ENCODE peak calls at places on chromosomes 2 and 18, in eight cellular contexts. W is adrenal gland, U is choroid plexus epithelial cell, F is glutamatergic neuron, Z is Peyer's patch, H is AG09309, Q is progenitor cell of endocrine pancreas, L is retinal pigment epithelial cell. B is an unnamed sample.
A peak's percentile ranks its signal among the peaks of the same experiment; 100 is the strongest.

GRCh38 chr2:179800776-179801175 is 60.6 kb downstream of the ZNF385B start:
- DNase-seq in H (no peak), L (no peak), Q (no peak), W (no peak), U (no peak), F (no peak), Z (no peak), B (no peak)

GRCh38 chr2:235638541-235639192 is 144.8 kb downstream of the AGAP1 start:
- DNase-seq in L (no peak), F (no peak), Z (no peak), H (no peak), U (no peak), W (no peak), Q (no peak), B (peak; percentile 30)

GRCh38 chr2:148021059-148021985 is at the start of gene MBD5:
- DNase-seq in H (peak; percentile 1), U (peak; percentile 73), W (no peak), L (peak; percentile 22), Z (no peak), F (peak; percentile 65), Q (no peak), B (peak; percentile 46)

GRCh38 chr2:241842620-241843211 is 16.0 kb downstream of the PDCD1 start:
- DNase-seq in Z (peak; percentile 58), U (no peak), Q (no peak), W (peak; percentile 23), F (no peak), L (no peak), H (no peak), B (no peak)

GRCh38 chr2:223905996-223906395 is 39.1 kb downstream of the WDFY1 start:
- DNase-seq in W (no peak), Q (no peak), Z (no peak), F (no peak), H (no peak), L (no peak), U (no peak), B (no peak)

GRCh38 chr18:12335503-12335902 is 27.5 kb downstream of the TUBB6 start:
- DNase-seq in H (no peak), L (no peak), Q (no peak), F (no peak), Z (no peak), U (no peak), W (no peak), B (no peak)

GRCh38 chr2:226088366-226088674 is 688.8 kb downstream of the NYAP2 start:
- DNase-seq in F (no peak), Z (no peak), L (no peak), Q (no peak), U (no peak), W (no peak), H (no peak), B (no peak)

GRCh38 chr2:64645014-64645418 is 8.7 kb downstream of the SERTAD2 start:
- DNase-seq in Z (no peak), L (peak; percentile 70), H (peak; percentile 34), F (peak; percentile 73), Q (peak; percentile 35), W (peak; percentile 60), U (peak; percentile 89), B (peak; percentile 61)

GRCh38 chr2:5453648-5454390 is 238.4 kb upstream of the SOX11 start:
- DNase-seq in L (peak; percentile 92), Z (no peak), F (no peak), Q (no peak), U (peak; percentile 62), H (no peak), W (no peak), B (no peak)

GRCh38 chr18:2178036-2178435 is 393.3 kb downstream of the METTL4 start:
- DNase-seq in W (no peak), U (no peak), H (no peak), Z (no peak), Q (no peak), L (no peak), F (no peak), B (no peak)

GRCh38 chr2:128601298-128602037 is 282.8 kb upstream of the HS6ST1 start:
- DNase-seq in F (no peak), U (no peak), Q (no peak), H (no peak), L (no peak), W (no peak), Z (peak; percentile 43), B (no peak)

GRCh38 chr2:139835101-139835500 is 1054.9 kb upstream of the NXPH2 start:
- DNase-seq in Q (no peak), H (no peak), F (no peak), U (no peak), Z (no peak), W (no peak), L (no peak), B (no peak)

GRCh38 chr18:76266226-76266991 is 228.6 kb downstream of the ZNF516 start:
- DNase-seq in Z (no peak), U (no peak), H (no peak), L (no peak), W (no peak), F (no peak), Q (no peak), B (no peak)

GRCh38 chr2:236858661-236859060 is 227.0 kb upstream of the COPS8 start:
- DNase-seq in F (no peak), L (no peak), Z (no peak), H (no peak), U (no peak), W (no peak), Q (no peak), B (no peak)

GRCh38 chr2:19131871-19132270 is 226.6 kb downstream of the OSR1 start:
- DNase-seq in W (no peak), Q (no peak), U (no peak), H (no peak), L (no peak), Z (no peak), F (no peak), B (no peak)

GRCh38 chr2:38731090-38731489 is 20.1 kb downstream of the SRSF7 start:
- DNase-seq in H (no peak), L (no peak), Z (no peak), Q (no peak), F (no peak), U (no peak), W (no peak), B (no peak)

GRCh38 chr2:139773720-139774277 is 993.6 kb upstream of the NXPH2 start:
- DNase-seq in Q (no peak), H (no peak), F (no peak), U (no peak), W (no peak), Z (no peak), L (peak; percentile 79), B (no peak)

GRCh38 chr2:232321156-232321816 is 57.3 kb upstream of the ALPP start:
- DNase-seq in Z (peak; percentile 45), H (no peak), F (no peak), W (no peak), L (no peak), U (no peak), Q (no peak), B (no peak)
- TF ChIP-seq CTCF in Z (no peak), H (no peak), F (no peak), W (no peak), L (peak; percentile 12), U (peak; percentile 27), Q (no peak), B (no peak)

DNA sequence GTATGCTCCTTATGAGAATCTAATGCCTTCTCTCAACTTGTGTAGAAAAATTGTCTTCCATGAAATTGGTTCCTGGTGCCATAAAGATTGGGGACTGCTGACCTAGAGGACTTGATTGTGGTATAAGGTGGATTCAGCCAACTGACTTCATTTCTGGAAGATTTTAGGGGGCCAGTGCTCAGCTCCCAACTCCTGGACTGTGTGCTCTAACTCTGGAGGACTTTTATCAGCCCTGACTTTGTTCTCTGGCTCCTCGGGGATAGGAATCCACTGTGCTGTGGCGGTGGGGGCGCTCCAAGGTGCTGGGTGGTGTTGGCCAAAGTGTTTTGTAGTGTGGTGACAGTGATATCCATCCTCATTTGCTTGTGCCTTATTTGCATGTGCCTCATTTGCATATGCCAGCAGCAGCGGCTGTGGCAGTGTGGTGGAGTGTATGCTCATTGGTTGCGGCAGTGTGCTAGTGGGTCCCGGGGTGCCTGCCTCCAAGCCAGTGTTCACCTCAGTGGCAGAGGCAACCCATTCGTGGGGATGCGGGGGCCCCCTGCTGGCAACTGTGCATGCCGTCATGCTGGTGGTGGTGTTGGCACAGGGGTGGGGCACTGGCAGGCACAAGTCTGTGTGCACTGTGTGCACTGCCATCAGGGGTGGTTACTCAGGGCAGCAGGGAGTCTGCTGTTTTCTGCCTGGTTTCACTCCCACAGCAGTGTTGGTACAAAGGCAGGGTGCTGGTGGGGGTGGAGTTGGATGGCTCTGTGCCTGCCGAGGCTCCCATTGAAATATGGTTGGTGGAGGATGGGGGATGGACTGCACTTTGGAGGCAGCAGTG is 19.6 kb downstream of the EHBP1 start:
- DNase-seq in H (no peak), W (no peak), Q (no peak), L (no peak), U (no peak), F (peak; percentile 33), Z (peak; percentile 62), B (peak; percentile 22)
- TF ChIP-seq CTCF in H (no peak), W (peak; percentile 11), Q (peak; percentile 47), L (peak; percentile 43), U (peak; percentile 16), F (peak; percentile 17), Z (no peak), B (peak; percentile 23)

DNA sequence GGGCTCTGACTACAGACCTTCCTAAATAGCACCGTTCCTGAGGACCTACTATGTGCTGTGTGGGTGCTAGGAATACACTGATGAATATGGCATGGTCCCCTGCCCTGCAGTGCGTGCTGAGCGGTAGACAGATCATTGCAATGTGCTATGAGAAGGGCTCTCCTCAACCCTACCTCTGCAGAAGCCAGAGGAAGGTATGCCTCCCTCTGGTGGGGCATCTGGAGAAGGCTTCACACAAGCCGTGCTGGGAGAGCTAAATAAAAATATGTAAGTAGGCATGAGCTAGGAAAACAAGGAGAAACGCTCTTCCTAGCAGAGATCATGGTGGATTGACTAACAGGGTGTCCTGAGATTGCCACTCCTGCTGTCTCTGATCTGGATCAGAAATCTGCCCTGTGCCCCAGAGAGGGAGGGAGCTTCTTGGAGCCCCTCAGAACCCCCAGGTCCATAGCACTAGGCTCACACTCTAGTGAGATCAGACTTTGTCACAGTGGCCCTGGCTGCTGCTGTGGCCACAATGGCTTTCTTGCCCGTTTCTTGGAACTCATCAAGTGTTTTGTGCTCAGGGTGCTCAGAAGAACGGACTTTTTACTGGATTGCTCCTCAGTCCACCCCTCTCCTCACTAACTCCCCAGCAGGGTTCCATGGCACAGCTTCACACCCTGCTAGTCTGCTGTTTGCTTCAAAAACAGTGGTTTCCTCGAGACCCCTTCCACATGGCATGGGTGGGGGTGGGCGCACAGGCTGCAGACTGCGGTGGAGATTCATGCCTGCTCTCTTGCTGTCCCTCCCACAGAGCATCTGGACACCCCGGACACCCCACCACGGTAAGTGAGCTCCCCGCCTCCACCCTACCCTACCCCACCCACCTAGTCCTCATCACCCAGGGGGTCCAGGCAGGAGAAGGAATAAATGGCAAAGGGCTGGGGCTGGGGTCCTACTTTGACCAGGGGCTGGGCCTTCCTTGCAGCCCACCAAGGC is 14.2 kb downstream of the SIGLEC15 start:
- DNase-seq in W (no peak), L (peak; percentile 51), Z (peak; percentile 52), F (no peak), H (peak; percentile 57), U (peak; percentile 92), Q (no peak), B (peak; percentile 50)
- TF ChIP-seq CTCF in W (peak; percentile 60), L (peak; percentile 92), Z (no peak), F (no peak), H (peak; percentile 90), U (peak; percentile 96), Q (peak; percentile 59), B (peak; percentile 32)

DNA sequence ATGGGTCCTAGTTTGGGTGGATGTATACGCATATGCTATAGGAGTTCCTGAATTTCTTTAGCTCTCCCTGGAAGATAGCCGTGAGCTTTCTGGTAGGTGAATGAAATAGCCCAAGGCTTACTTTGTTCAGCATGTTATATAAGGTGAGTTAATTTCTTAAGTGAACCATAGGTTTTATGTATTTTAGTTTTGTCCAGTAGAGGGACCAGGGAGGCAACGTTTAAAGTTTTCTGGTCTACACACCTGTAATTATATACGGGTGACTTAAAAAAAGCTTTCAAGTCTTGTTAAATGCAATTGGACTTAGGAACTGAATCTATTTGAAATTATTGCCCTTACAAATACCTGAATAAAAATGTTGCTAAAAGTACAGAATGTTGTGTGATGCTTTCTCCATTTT is 402.5 kb upstream of the DDX18 start:
- DNase-seq in L (no peak), Q (no peak), U (no peak), W (no peak), Z (no peak), F (no peak), H (no peak), B (no peak)
- TF ChIP-seq CTCF in L (peak; percentile 13), Q (peak; percentile 43), U (no peak), W (no peak), Z (no peak), F (no peak), H (no peak), B (no peak)